ENCODE peak calls at places on chromosomes 4 and X, in eight cellular contexts. One of them, this sample, is unnamed.

GRCh38 chr4:145709843-145710242 is 29.9 kb downstream of the C4orf51 start:
- DNase-seq in GM06990: peak; percentile 19
- DNase-seq in upper lobe of right lung: no peak
- DNase-seq in AG04450: peak; percentile 88
- DNase-seq in AG09309: peak; percentile 84
- DNase-seq in GM13976: no peak
- DNase-seq in right lobe of liver: no peak
- DNase-seq in breast epithelium: no peak
- DNase-seq in this sample: no peak

GRCh38 chrX:37370499-37371141 is 21.5 kb downstream of the PRRG1 start:
- DNase-seq in GM06990: no peak
- DNase-seq in upper lobe of right lung: no peak
- DNase-seq in AG04450: no peak
- DNase-seq in AG09309: no peak
- DNase-seq in GM13976: no peak
- DNase-seq in right lobe of liver: no peak
- DNase-seq in breast epithelium: no peak
- DNase-seq in this sample: no peak

GRCh38 chr4:56976283-56976877 is 1.0 kb downstream of the NOA1 start:
- DNase-seq in GM06990: no peak
- DNase-seq in upper lobe of right lung: peak; percentile 70
- DNase-seq in AG04450: no peak
- DNase-seq in AG09309: no peak
- DNase-seq in GM13976: peak; percentile 27
- DNase-seq in right lobe of liver: peak; percentile 57
- DNase-seq in breast epithelium: no peak
- DNase-seq in this sample: no peak

GRCh38 chr4:102551946-102552575 is 50.9 kb downstream of the NFKB1 start:
- DNase-seq in GM06990: no peak
- DNase-seq in upper lobe of right lung: no peak
- DNase-seq in AG04450: no peak
- DNase-seq in AG09309: no peak
- DNase-seq in GM13976: no peak
- DNase-seq in right lobe of liver: no peak
- DNase-seq in breast epithelium: no peak
- DNase-seq in this sample: no peak

GRCh38 chr4:42397635-42398447 is 553 bp downstream of the SHISA3 start:
- DNase-seq in GM06990: peak; percentile 69
- DNase-seq in upper lobe of right lung: no peak
- DNase-seq in AG04450: no peak
- DNase-seq in AG09309: no peak
- DNase-seq in GM13976: peak; percentile 57
- DNase-seq in right lobe of liver: no peak
- DNase-seq in breast epithelium: no peak
- DNase-seq in this sample: peak; percentile 51

GRCh38 chr4:67204441-67204840 is 340.9 kb downstream of the CENPC start:
- DNase-seq in GM06990: no peak
- DNase-seq in upper lobe of right lung: no peak
- DNase-seq in AG04450: no peak
- DNase-seq in AG09309: no peak
- DNase-seq in GM13976: no peak
- DNase-seq in right lobe of liver: no peak
- DNase-seq in breast epithelium: no peak
- DNase-seq in this sample: no peak

GRCh38 chr4:8244931-8245460 is 24.6 kb upstream of the HTRA3 start:
- DNase-seq in GM06990: no peak
- DNase-seq in upper lobe of right lung: no peak
- DNase-seq in AG04450: no peak
- DNase-seq in AG09309: no peak
- DNase-seq in GM13976: no peak
- DNase-seq in right lobe of liver: peak; percentile 31
- DNase-seq in breast epithelium: no peak
- DNase-seq in this sample: no peak

GRCh38 chr4:139740531-139741041 is 75.0 kb downstream of the MGST2 start:
- DNase-seq in GM06990: no peak
- DNase-seq in upper lobe of right lung: peak; percentile 74
- DNase-seq in AG04450: peak; percentile 78
- DNase-seq in AG09309: peak; percentile 82
- DNase-seq in GM13976: no peak
- DNase-seq in right lobe of liver: peak; percentile 71
- DNase-seq in breast epithelium: peak; percentile 36
- DNase-seq in this sample: no peak

GRCh38 chr4:19382993-19383392 is 868.7 kb upstream of the SLIT2 start:
- DNase-seq in GM06990: no peak
- DNase-seq in upper lobe of right lung: no peak
- DNase-seq in AG04450: no peak
- DNase-seq in AG09309: peak; percentile 71
- DNase-seq in GM13976: no peak
- DNase-seq in right lobe of liver: no peak
- DNase-seq in breast epithelium: no peak
- DNase-seq in this sample: no peak

GRCh38 chrX:18898091-18898490 is 85.8 kb downstream of the PHKA2 start:
- DNase-seq in GM06990: no peak
- DNase-seq in upper lobe of right lung: no peak
- DNase-seq in AG04450: no peak
- DNase-seq in AG09309: no peak
- DNase-seq in GM13976: no peak
- DNase-seq in right lobe of liver: no peak
- DNase-seq in breast epithelium: no peak
- DNase-seq in this sample: no peak

GRCh38 chr4:88063634-88064296 is 56.3 kb downstream of the PKD2 start:
- DNase-seq in GM06990: no peak
- DNase-seq in upper lobe of right lung: no peak
- DNase-seq in AG04450: no peak
- DNase-seq in AG09309: no peak
- DNase-seq in GM13976: no peak
- DNase-seq in right lobe of liver: no peak
- DNase-seq in breast epithelium: no peak
- DNase-seq in this sample: no peak

GRCh38 chr4:172357006-172357405 is 543.8 kb downstream of the GALNTL6 start:
- DNase-seq in GM06990: no peak
- DNase-seq in upper lobe of right lung: no peak
- DNase-seq in AG04450: no peak
- DNase-seq in AG09309: no peak
- DNase-seq in GM13976: no peak
- DNase-seq in right lobe of liver: no peak
- DNase-seq in breast epithelium: no peak
- DNase-seq in this sample: no peak

GRCh38 chr4:172362569-172362968 is 549.4 kb downstream of the GALNTL6 start:
- DNase-seq in GM06990: no peak
- DNase-seq in upper lobe of right lung: no peak
- DNase-seq in AG04450: no peak
- DNase-seq in AG09309: no peak
- DNase-seq in GM13976: no peak
- DNase-seq in right lobe of liver: no peak
- DNase-seq in breast epithelium: no peak
- DNase-seq in this sample: no peak
- TF ChIP-seq CTCF in GM06990: no peak
- TF ChIP-seq CTCF in upper lobe of right lung: no peak
- TF ChIP-seq CTCF in AG04450: no peak
- TF ChIP-seq CTCF in AG09309: no peak
- TF ChIP-seq CTCF in GM13976: no peak
- TF ChIP-seq CTCF in right lobe of liver: no peak
- TF ChIP-seq CTCF in breast epithelium: no peak
- TF ChIP-seq CTCF in this sample: no peak

DNA sequence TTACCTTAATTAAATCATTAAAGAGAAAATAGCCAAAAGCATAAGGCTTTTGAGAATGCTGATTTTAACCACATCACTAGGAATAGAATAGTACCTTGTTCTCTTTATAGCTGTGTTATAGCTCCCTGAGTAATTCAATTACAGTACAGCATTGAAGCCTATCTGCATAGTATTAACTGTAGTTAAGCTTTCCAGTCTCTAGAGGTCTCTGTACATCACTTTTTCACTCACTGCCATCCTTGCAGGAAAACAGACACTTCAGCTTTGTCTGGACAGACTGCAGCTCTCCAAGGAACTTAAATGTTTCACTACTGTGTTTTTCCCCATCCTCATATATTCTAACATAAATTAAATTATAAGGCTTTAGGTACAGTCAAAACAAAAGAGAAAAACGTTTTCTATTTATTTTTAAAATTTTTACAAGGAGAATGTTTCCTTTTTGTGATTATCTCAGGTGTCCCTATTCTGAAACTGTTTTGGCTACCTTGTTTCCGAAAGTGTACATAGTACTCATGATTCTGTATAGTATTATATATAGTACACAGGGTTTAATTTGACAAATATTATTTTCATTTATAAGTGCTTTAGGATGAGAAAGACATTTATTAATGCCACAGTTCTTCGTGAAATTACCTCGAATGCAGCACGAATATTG is 407.9 kb downstream of the PCDH18 start:
- DNase-seq in GM06990: no peak
- DNase-seq in upper lobe of right lung: no peak
- DNase-seq in AG04450: peak; percentile 44
- DNase-seq in AG09309: peak; percentile 60
- DNase-seq in GM13976: peak; percentile 4
- DNase-seq in right lobe of liver: no peak
- DNase-seq in breast epithelium: no peak
- DNase-seq in this sample: peak; percentile 8
- TF ChIP-seq CTCF in GM06990: peak; percentile 38
- TF ChIP-seq CTCF in upper lobe of right lung: peak; percentile 61
- TF ChIP-seq CTCF in AG04450: peak; percentile 76
- TF ChIP-seq CTCF in AG09309: peak; percentile 63
- TF ChIP-seq CTCF in GM13976: peak; percentile 17
- TF ChIP-seq CTCF in right lobe of liver: peak; percentile 55
- TF ChIP-seq CTCF in breast epithelium: no peak
- TF ChIP-seq CTCF in this sample: no peak

DNA sequence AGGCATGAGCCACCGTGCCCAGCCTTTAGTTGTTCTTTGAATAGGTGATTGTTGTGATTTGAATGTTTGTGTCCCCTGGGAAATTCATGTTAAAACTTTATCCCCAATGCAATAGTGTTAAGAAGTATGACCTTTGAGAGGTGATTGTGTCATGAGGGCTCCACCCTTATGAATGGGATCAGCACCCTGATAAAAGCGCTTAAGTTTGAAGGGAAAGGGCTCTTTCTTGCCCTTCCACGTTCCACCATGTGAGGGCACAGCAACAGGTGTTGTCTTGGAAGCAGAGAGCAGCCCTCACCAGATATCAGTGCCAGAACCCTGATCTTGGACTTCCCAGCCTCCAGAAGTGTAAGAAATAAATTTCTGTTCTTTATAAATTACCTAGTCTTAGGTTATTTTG is 33.7 kb upstream of the RP2 start:
- DNase-seq in GM06990: no peak
- DNase-seq in upper lobe of right lung: no peak
- DNase-seq in AG04450: no peak
- DNase-seq in AG09309: no peak
- DNase-seq in GM13976: no peak
- DNase-seq in right lobe of liver: no peak
- DNase-seq in breast epithelium: no peak
- DNase-seq in this sample: no peak
- TF ChIP-seq CTCF in GM06990: peak; percentile 34
- TF ChIP-seq CTCF in upper lobe of right lung: peak; percentile 13
- TF ChIP-seq CTCF in AG04450: peak; percentile 34
- TF ChIP-seq CTCF in AG09309: peak; percentile 31
- TF ChIP-seq CTCF in GM13976: no peak
- TF ChIP-seq CTCF in right lobe of liver: peak; percentile 23
- TF ChIP-seq CTCF in breast epithelium: no peak
- TF ChIP-seq CTCF in this sample: no peak

GRCh38 chr4:185099024-185099682 is 43.9 kb upstream of the SLC25A4 start:
- DNase-seq in GM06990: no peak
- DNase-seq in upper lobe of right lung: no peak
- DNase-seq in AG04450: no peak
- DNase-seq in AG09309: no peak
- DNase-seq in GM13976: no peak
- DNase-seq in right lobe of liver: no peak
- DNase-seq in breast epithelium: no peak
- DNase-seq in this sample: no peak
- TF ChIP-seq CTCF in GM06990: no peak
- TF ChIP-seq CTCF in upper lobe of right lung: no peak
- TF ChIP-seq CTCF in AG04450: no peak
- TF ChIP-seq CTCF in AG09309: no peak
- TF ChIP-seq CTCF in GM13976: no peak
- TF ChIP-seq CTCF in right lobe of liver: no peak
- TF ChIP-seq CTCF in breast epithelium: no peak
- TF ChIP-seq CTCF in this sample: no peak

GRCh38 chr4:45693746-45694145 is 430.1 kb downstream of the GABRG1 start:
- DNase-seq in GM06990: no peak
- DNase-seq in upper lobe of right lung: no peak
- DNase-seq in AG04450: no peak
- DNase-seq in AG09309: no peak
- DNase-seq in GM13976: no peak
- DNase-seq in right lobe of liver: no peak
- DNase-seq in breast epithelium: no peak
- DNase-seq in this sample: no peak

GRCh38 chr4:45692131-45692530 is 431.7 kb downstream of the GABRG1 start:
- DNase-seq in GM06990: no peak
- DNase-seq in upper lobe of right lung: no peak
- DNase-seq in AG04450: no peak
- DNase-seq in AG09309: no peak
- DNase-seq in GM13976: no peak
- DNase-seq in right lobe of liver: no peak
- DNase-seq in breast epithelium: no peak
- DNase-seq in this sample: no peak
- TF ChIP-seq CTCF in GM06990: no peak
- TF ChIP-seq CTCF in upper lobe of right lung: no peak
- TF ChIP-seq CTCF in AG04450: no peak
- TF ChIP-seq CTCF in AG09309: no peak
- TF ChIP-seq CTCF in GM13976: no peak
- TF ChIP-seq CTCF in right lobe of liver: no peak
- TF ChIP-seq CTCF in breast epithelium: no peak
- TF ChIP-seq CTCF in this sample: no peak

GRCh38 chrX:23052324-23052723 is 52.6 kb downstream of the DDX53 start:
- DNase-seq in GM06990: no peak
- DNase-seq in upper lobe of right lung: no peak
- DNase-seq in AG04450: no peak
- DNase-seq in AG09309: no peak
- DNase-seq in GM13976: no peak
- DNase-seq in right lobe of liver: no peak
- DNase-seq in breast epithelium: no peak
- DNase-seq in this sample: no peak
- TF ChIP-seq CTCF in GM06990: no peak
- TF ChIP-seq CTCF in upper lobe of right lung: no peak
- TF ChIP-seq CTCF in AG04450: no peak
- TF ChIP-seq CTCF in AG09309: no peak
- TF ChIP-seq CTCF in GM13976: no peak
- TF ChIP-seq CTCF in right lobe of liver: no peak
- TF ChIP-seq CTCF in breast epithelium: no peak
- TF ChIP-seq CTCF in this sample: no peak

DNA sequence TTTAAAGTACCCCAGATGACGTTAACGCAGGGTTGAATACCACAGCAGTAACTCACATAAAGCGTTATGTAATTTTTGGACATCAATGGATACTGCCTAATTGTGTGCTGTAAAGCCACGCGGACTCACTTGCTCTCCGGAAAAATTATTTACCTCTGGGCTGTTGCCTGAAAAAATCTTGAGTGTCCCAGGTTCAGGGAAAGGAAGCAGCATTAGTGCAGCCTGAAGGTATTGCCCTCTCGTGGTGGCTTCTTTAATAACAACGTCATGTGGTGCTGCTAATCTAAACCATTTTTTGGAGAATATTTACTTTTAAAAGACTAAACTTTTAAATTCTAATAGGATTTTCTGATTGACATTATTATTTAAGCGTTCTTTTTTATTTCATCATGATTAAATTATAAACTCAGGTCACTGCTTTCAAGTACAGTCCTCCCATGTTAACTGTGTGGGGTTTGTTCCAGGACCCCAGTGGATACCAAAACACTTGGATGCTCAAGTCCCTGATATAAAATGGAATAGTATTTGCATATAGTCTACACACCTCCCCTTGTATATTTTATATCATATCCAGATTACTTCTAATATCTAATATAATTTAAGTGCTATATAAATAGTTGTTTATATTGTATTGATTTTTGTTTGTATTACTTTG is 384.8 kb downstream of the FAM133A start:
- DNase-seq in GM06990: no peak
- DNase-seq in upper lobe of right lung: no peak
- DNase-seq in AG04450: no peak
- DNase-seq in AG09309: no peak
- DNase-seq in GM13976: peak; percentile 6
- DNase-seq in right lobe of liver: no peak
- DNase-seq in breast epithelium: no peak
- DNase-seq in this sample: peak; percentile 2
- TF ChIP-seq CTCF in GM06990: peak; percentile 57
- TF ChIP-seq CTCF in upper lobe of right lung: peak; percentile 30
- TF ChIP-seq CTCF in AG04450: no peak
- TF ChIP-seq CTCF in AG09309: peak; percentile 57
- TF ChIP-seq CTCF in GM13976: peak; percentile 19
- TF ChIP-seq CTCF in right lobe of liver: peak; percentile 56
- TF ChIP-seq CTCF in breast epithelium: peak; percentile 34
- TF ChIP-seq CTCF in this sample: no peak

This sample was measured in GM20000.